ENCODE peak calls at places on chromosomes 2 and 18, in nine cellular contexts. Q is breast epithelium, X is heart left ventricle, Z is body of pancreas, N is Peyer's patch, A is transverse colon, C is gastrocnemius medialis, T is stomach, V is HepG2. E is an unnamed sample.

GRCh38 chr2:40332096-40332826 is 119.6 kb downstream of the SLC8A1 start:
- DNase-seq in X (no peak), T (no peak), Q (no peak), C (no peak), N (no peak), Z (peak), V (no peak), A (no peak), E (no peak)

GRCh38 chr18:77037533-77037932 is 95.0 kb downstream of the MBP start:
- DNase-seq in C (no peak), Q (no peak), A (no peak), X (no peak), T (no peak), N (no peak), Z (no peak), V (no peak), E (no peak)

GRCh38 chr18:49023281-49023937 is 72.6 kb upstream of the SMAD7 start:
- DNase-seq in Z (no peak), A (peak), N (peak), Q (peak), T (peak), C (no peak), V (no peak), X (no peak), E (no peak)

GRCh38 chr2:215896921-215897320 is 116.4 kb downstream of the MREG start:
- DNase-seq in X (no peak), T (no peak), Z (no peak), A (no peak), Q (no peak), V (no peak), N (no peak), C (no peak), E (no peak)

GRCh38 chr2:231781798-231782726 is 980 bp upstream of the PDE6D start:
- DNase-seq in C (no peak), X (no peak), V (no peak), N (no peak), Z (no peak), A (peak), T (no peak), Q (no peak), E (peak)

GRCh38 chr2:27075219-27075871 is 3.1 kb upstream of the EMILIN1 start:
- DNase-seq in V (no peak), C (no peak), Q (no peak), N (no peak), T (peak), Z (no peak), X (peak), A (peak), E (no peak)

GRCh38 chr2:240989451-240990265 is 8.8 kb upstream of the SNED1 start:
- DNase-seq in X (no peak), C (peak), Q (peak), T (peak), A (peak), V (peak), Z (peak), N (peak), E (no peak)

GRCh38 chr2:191995285-191995684 is 148.4 kb upstream of the CAVIN2 start:
- DNase-seq in Q (no peak), A (no peak), C (no peak), X (no peak), Z (no peak), T (no peak), N (no peak), V (no peak), E (no peak)

GRCh38 chr2:112765251-112765650 is 842 bp upstream of the CKAP2L start:
- DNase-seq in T (no peak), X (no peak), Z (no peak), A (no peak), V (no peak), N (no peak), Q (no peak), C (no peak), E (peak)

GRCh38 chr2:215931256-215931903 is 82.0 kb downstream of the MREG start:
- DNase-seq in N (no peak), C (peak), X (no peak), V (peak), A (peak), Q (no peak), Z (peak), T (peak), E (peak)

GRCh38 chr18:46097378-46097852 is 681 bp downstream of the ATP5F1A start:
- DNase-seq in Q (no peak), T (peak), Z (peak), V (no peak), C (no peak), A (no peak), X (no peak), N (no peak), E (no peak)

GRCh38 chr2:224885836-224886547 is 156.3 kb downstream of the DOCK10 start:
- DNase-seq in N (no peak), T (no peak), Q (no peak), A (no peak), C (no peak), X (no peak), V (no peak), Z (no peak), E (no peak)

GRCh38 chr2:9158786-9159779 is 47.5 kb upstream of the ASAP2 start:
- DNase-seq in C (no peak), N (no peak), X (no peak), Q (no peak), A (no peak), Z (no peak), T (no peak), V (no peak), E (no peak)

GRCh38 chr2:27078267-27079194 is at the start of gene EMILIN1:
- DNase-seq in Q (no peak), T (peak), N (no peak), A (peak), V (no peak), Z (no peak), X (peak), C (peak), E (peak)

GRCh38 chr2:219560037-219560892 is 11.1 kb downstream of the OBSL1 start:
- DNase-seq in T (no peak), N (peak), C (no peak), A (no peak), X (no peak), Z (no peak), V (no peak), Q (no peak), E (peak)

GRCh38 chr2:121608367-121608766 is 40.9 kb downstream of the CLASP1 start:
- DNase-seq in T (no peak), A (no peak), Q (no peak), X (no peak), C (no peak), Z (no peak), N (no peak), V (no peak), E (no peak)

GRCh38 chr2:241561811-241562210 is 3.3 kb downstream of the BOK start:
- DNase-seq in V (no peak), X (peak), A (peak), T (peak), N (no peak), Q (peak), Z (peak), C (no peak), E (no peak)

GRCh38 chr18:13653746-13654455 is 72.5 kb downstream of the FAM210A start:
- DNase-seq in A (no peak), V (no peak), Z (no peak), C (no peak), N (no peak), X (no peak), Q (no peak), T (no peak), E (no peak)

GRCh38 chr2:187098154-187098553 is 249.2 kb upstream of the ZSWIM2 start:
- DNase-seq in Q (no peak), Z (no peak), A (no peak), X (no peak), V (no peak), T (no peak), C (no peak), N (no peak), E (no peak)

GRCh38 chr2:68282814-68283812 is 30.8 kb upstream of the PPP3R1 start:
- DNase-seq in V (peak), Z (no peak), T (no peak), C (no peak), Q (no peak), X (no peak), N (no peak), A (no peak), E (peak)

GRCh38 chr2:131520526-131520925 is 7.2 kb upstream of the CCDC74A start:
- DNase-seq in A (no peak), Q (no peak), V (no peak), T (no peak), X (no peak), C (no peak), N (peak), Z (no peak), E (no peak)

GRCh38 chr2:99678651-99679050 is 188.8 kb upstream of the REV1 start:
- DNase-seq in C (no peak), A (no peak), X (no peak), N (no peak), V (no peak), T (no peak), Q (no peak), Z (no peak), E (no peak)

GRCh38 chr2:238286551-238286950 is 1.9 kb downstream of the PER2 start:
- DNase-seq in N (peak), A (peak), X (no peak), Z (peak), Q (peak), C (peak), T (peak), V (peak), E (peak)
- TF ChIP-seq POLR2A in N (no peak), A (peak), X (no peak), Z (peak), Q (peak), C (peak), T (no peak), V (no peak), E (no peak)

DNA sequence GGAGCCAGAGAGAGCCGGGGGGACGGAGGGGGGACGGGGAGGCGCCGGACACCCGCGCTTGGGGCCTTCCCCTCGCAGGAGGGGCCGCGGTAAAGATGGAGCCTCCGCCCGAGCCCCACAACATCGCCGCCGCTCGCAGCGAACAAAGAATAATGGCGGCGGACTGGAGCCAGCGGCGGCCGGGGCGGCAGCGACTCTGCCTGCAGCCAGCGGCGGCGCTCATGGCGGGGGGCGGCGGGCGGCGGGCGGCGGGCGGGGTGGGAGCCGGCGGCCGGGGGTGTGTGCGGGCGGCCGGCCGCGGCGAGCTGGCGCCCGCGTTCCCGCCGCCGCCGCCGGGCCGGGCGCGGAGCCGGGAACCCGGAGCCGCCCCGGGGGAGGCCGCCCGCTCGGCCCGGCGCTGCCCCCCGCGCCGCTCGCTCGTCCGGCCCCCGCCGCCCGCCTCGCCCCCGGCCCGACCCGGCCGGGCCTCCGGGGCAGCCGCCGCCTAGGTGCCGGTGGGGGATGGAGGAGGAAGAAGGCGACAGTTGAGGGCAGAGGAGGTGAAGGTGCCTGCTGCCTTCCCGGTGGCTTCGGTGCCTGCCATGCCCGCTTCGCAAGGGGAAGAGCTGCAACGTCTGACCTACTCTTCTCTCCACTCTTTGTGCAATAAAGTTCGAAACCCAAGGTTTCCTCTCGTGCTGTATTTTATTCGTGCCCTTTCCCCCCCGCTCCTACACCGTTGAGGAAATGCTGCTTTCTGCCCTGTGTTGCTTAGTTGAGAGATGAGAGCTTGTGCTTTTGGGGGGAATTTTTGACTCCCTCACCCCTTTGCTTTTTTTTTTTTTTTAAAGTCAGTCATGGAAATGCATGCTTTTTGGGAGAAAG is 630 bp downstream of the CREB1 start:
- DNase-seq in X (peak), C (peak), A (peak), T (peak), Z (peak), Q (no peak), V (peak), N (peak), E (peak)
- TF ChIP-seq POLR2A in X (no peak), C (no peak), A (peak), T (no peak), Z (no peak), Q (peak), V (peak), N (no peak), E (peak)

DNA sequence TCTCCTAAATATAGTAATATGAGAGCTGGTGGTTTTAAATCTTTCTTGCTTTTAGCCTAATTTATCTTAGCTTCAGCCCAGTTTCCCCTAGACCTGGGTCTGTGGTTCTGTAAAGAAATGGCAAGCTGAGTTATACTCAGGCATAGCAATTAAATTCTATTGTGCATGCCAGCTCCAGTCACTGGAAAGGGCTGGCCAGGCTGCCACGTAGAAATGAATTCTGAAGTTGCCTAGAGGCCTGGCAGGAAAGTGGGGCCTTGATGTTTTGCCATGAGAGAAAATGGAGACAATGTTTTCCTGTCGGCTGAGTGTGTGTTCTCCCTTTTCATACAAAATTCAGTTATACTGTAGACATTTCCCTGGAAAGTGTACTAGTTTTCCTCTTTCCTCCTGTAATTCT is 16.3 kb upstream of the DPP10 start:
- DNase-seq in Z (no peak), C (no peak), Q (no peak), N (no peak), T (no peak), V (no peak), X (no peak), A (no peak), E (no peak)
- TF ChIP-seq POLR2A in Z (no peak), C (no peak), Q (no peak), N (no peak), T (no peak), V (no peak), X (no peak), A (no peak), E (no peak)

GRCh38 chr2:20447437-20448245 is 767 bp downstream of the RHOB start:
- DNase-seq in T (peak), X (peak), Q (peak), C (peak), A (peak), N (peak), V (no peak), Z (peak), E (peak)
- TF ChIP-seq POLR2A in T (no peak), X (peak), Q (peak), C (no peak), A (peak), N (no peak), V (peak), Z (peak), E (no peak)

GRCh38 chr2:197705143-197705911 is at the start of gene MARS2:
- DNase-seq in Q (peak), T (peak), A (peak), V (peak), C (peak), N (peak), Z (peak), X (peak), E (peak)
- TF ChIP-seq POLR2A in Q (no peak), T (no peak), A (peak), V (peak), C (peak), N (peak), Z (peak), X (peak), E (peak)

E was measured in erythroblast.